ENCODE peak calls at places on chromosomes 2 and 18, in four cellular contexts. One of them, this sample, is unnamed.

GRCh38 chr2:235688511-235689426 is 194.9 kb downstream of the AGAP1 start:
- DNase-seq in brain microvascular endothelial cell: no peak
- DNase-seq in astrocyte of the cerebellum: no peak
- DNase-seq in GM12865: no peak
- DNase-seq in this sample: no peak

GRCh38 chr2:6626406-6627012 is 239.2 kb downstream of the CMPK2 start:
- DNase-seq in GM12865: no peak
- DNase-seq in brain microvascular endothelial cell: peak; percentile 6
- DNase-seq in astrocyte of the cerebellum: peak; percentile 1
- DNase-seq in this sample: no peak

GRCh38 chr2:31931916-31932315 is 78.9 kb downstream of the MEMO1 start:
- DNase-seq in GM12865: no peak
- DNase-seq in astrocyte of the cerebellum: no peak
- DNase-seq in brain microvascular endothelial cell: no peak
- DNase-seq in this sample: no peak

GRCh38 chr2:54810236-54810635 is 86.8 kb downstream of the EML6 start:
- DNase-seq in brain microvascular endothelial cell: no peak
- DNase-seq in GM12865: no peak
- DNase-seq in astrocyte of the cerebellum: no peak
- DNase-seq in this sample: no peak

GRCh38 chr2:239444626-239445625 is 44.1 kb upstream of the HDAC4 start:
- DNase-seq in brain microvascular endothelial cell: no peak
- DNase-seq in GM12865: no peak
- DNase-seq in astrocyte of the cerebellum: no peak
- DNase-seq in this sample: peak; percentile 15

GRCh38 chr2:160574472-160575140 is 81.0 kb upstream of the RBMS1 start:
- DNase-seq in GM12865: no peak
- DNase-seq in astrocyte of the cerebellum: no peak
- DNase-seq in brain microvascular endothelial cell: peak; percentile 79
- DNase-seq in this sample: peak; percentile 64

GRCh38 chr18:22710628-22711380 is 222.3 kb upstream of the RBBP8 start:
- DNase-seq in GM12865: no peak
- DNase-seq in astrocyte of the cerebellum: no peak
- DNase-seq in brain microvascular endothelial cell: peak; percentile 71
- DNase-seq in this sample: no peak

GRCh38 chr2:24231461-24231881 is 56.6 kb downstream of the FAM228A start:
- DNase-seq in astrocyte of the cerebellum: no peak
- DNase-seq in brain microvascular endothelial cell: peak; percentile 54
- DNase-seq in GM12865: no peak
- DNase-seq in this sample: no peak

GRCh38 chr2:63078852-63079606 is 28.4 kb downstream of the OTX1 start:
- DNase-seq in brain microvascular endothelial cell: no peak
- DNase-seq in GM12865: peak; percentile 63
- DNase-seq in astrocyte of the cerebellum: no peak
- DNase-seq in this sample: no peak
- TF ChIP-seq CTCF in brain microvascular endothelial cell: peak; percentile 61
- TF ChIP-seq CTCF in GM12865: peak; percentile 55
- TF ChIP-seq CTCF in astrocyte of the cerebellum: peak; percentile 20
- TF ChIP-seq CTCF in this sample: peak; percentile 23

DNA sequence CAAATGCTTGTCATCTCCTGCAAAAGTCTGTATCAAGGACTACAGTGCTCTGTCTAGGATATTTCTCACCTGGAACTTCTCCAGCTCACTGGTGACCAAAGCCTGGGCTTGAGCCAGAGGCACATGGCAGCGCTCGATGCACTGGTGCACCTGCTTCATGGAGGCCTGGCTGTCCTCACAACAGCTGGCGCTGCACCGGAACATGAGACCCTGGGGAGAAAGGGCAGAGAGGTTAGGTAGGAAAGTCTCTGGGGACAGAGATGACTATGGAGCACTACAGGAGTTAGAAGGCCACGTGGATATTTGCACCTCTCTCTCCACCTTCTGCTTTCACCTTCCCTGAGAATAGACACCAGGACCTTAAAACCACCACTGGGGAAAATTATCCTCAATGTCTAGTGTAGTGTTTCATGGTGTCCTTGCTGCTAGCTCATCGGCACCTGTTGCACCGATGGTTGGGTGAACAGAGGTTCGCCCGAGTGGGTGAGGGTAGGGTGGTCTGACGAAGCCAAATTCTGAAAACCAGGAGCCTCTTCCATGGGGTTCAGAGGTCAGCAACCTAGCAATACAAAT is 1.0 kb downstream of the FAM136A start:
- DNase-seq in astrocyte of the cerebellum: no peak
- DNase-seq in GM12865: peak; percentile 43
- DNase-seq in brain microvascular endothelial cell: no peak
- DNase-seq in this sample: no peak
- TF ChIP-seq CTCF in astrocyte of the cerebellum: no peak
- TF ChIP-seq CTCF in GM12865: peak; percentile 39
- TF ChIP-seq CTCF in brain microvascular endothelial cell: no peak
- TF ChIP-seq CTCF in this sample: no peak

DNA sequence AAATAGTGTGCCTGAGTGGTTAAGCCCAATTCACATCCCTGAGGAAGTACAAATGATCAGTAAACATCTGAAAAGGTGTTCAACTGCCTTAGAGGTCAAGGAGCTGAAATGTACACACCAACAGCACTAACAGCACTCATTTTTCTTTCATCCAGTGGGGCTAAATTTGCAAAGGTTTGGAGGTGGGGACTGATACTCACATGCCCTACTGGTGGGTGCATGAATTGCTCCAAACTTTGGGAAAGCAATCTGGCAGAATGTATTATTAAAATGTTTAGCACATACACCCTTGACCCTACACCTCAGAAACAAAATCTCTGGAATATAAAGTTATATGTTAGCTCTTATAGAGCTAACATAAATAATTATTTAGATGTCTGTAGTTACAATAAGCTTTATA is 19.0 kb upstream of the FAM178B start:
- DNase-seq in GM12865: no peak
- DNase-seq in astrocyte of the cerebellum: no peak
- DNase-seq in brain microvascular endothelial cell: no peak
- DNase-seq in this sample: no peak
- TF ChIP-seq CTCF in GM12865: peak; percentile 26
- TF ChIP-seq CTCF in astrocyte of the cerebellum: peak; percentile 50
- TF ChIP-seq CTCF in brain microvascular endothelial cell: peak; percentile 60
- TF ChIP-seq CTCF in this sample: peak; percentile 24

GRCh38 chr18:31979714-31980113 is 36.8 kb upstream of the TRAPPC8 start:
- DNase-seq in brain microvascular endothelial cell: no peak
- DNase-seq in astrocyte of the cerebellum: no peak
- DNase-seq in GM12865: no peak
- DNase-seq in this sample: no peak

GRCh38 chr18:31980863-31981262 is 37.8 kb upstream of the RNF125 start:
- DNase-seq in astrocyte of the cerebellum: no peak
- DNase-seq in brain microvascular endothelial cell: no peak
- DNase-seq in GM12865: no peak
- DNase-seq in this sample: no peak

GRCh38 chr18:31976242-31976641 is 33.3 kb upstream of the TRAPPC8 start:
- DNase-seq in brain microvascular endothelial cell: no peak
- DNase-seq in GM12865: no peak
- DNase-seq in astrocyte of the cerebellum: no peak
- DNase-seq in this sample: no peak

GRCh38 chr18:31977270-31977872 is 34.4 kb upstream of the TRAPPC8 start:
- DNase-seq in brain microvascular endothelial cell: peak; percentile 23
- DNase-seq in astrocyte of the cerebellum: peak; percentile 31
- DNase-seq in GM12865: peak; percentile 46
- DNase-seq in this sample: peak; percentile 11

GRCh38 chr18:31978616-31979015 is 35.7 kb upstream of the TRAPPC8 start:
- DNase-seq in astrocyte of the cerebellum: no peak
- DNase-seq in brain microvascular endothelial cell: no peak
- DNase-seq in GM12865: no peak
- DNase-seq in this sample: no peak
- TF ChIP-seq CTCF in astrocyte of the cerebellum: no peak
- TF ChIP-seq CTCF in brain microvascular endothelial cell: no peak
- TF ChIP-seq CTCF in GM12865: no peak
- TF ChIP-seq CTCF in this sample: no peak

DNA sequence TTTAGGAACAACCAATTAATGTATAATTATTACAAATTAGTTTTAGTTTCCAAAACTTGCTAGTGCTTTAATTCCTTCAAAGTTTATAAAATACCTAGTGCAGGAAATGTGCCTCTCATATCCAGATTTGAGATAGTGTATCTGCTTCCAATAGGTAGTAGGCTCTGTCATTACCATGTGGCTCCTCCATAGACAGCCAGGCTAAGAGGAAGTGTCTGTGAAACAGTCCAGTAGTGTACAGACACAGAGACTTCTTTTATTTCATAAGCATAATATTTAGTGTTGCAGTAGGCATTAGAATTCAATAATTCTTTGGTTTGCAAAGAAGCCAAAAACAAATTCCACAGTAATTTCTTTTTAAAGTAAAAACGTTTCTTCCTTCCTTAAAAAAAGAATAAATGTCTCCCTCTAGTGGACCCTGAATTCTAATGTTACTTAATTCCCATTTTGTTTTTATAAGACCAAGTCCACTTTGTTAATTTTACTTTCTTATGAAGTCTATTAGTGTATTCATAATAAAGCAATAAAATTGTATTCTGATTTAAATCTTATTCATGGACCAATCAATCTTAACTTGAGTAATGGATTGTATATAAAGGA is 101.2 kb downstream of the NEB start:
- DNase-seq in astrocyte of the cerebellum: no peak
- DNase-seq in brain microvascular endothelial cell: no peak
- DNase-seq in GM12865: peak; percentile 24
- DNase-seq in this sample: no peak
- TF ChIP-seq CTCF in astrocyte of the cerebellum: no peak
- TF ChIP-seq CTCF in brain microvascular endothelial cell: no peak
- TF ChIP-seq CTCF in GM12865: peak; percentile 12
- TF ChIP-seq CTCF in this sample: peak; percentile 22

GRCh38 chr2:233098615-233099014 is 38.5 kb downstream of the INPP5D start:
- DNase-seq in astrocyte of the cerebellum: no peak
- DNase-seq in brain microvascular endothelial cell: no peak
- DNase-seq in GM12865: no peak
- DNase-seq in this sample: no peak
- TF ChIP-seq CTCF in astrocyte of the cerebellum: peak; percentile 40
- TF ChIP-seq CTCF in brain microvascular endothelial cell: peak; percentile 61
- TF ChIP-seq CTCF in GM12865: no peak
- TF ChIP-seq CTCF in this sample: peak; percentile 13

GRCh38 chr2:129885735-129886134 is 93.7 kb upstream of the RAB6C start:
- DNase-seq in GM12865: no peak
- DNase-seq in brain microvascular endothelial cell: no peak
- DNase-seq in astrocyte of the cerebellum: no peak
- DNase-seq in this sample: no peak
- TF ChIP-seq CTCF in GM12865: no peak
- TF ChIP-seq CTCF in brain microvascular endothelial cell: peak; percentile 13
- TF ChIP-seq CTCF in astrocyte of the cerebellum: no peak
- TF ChIP-seq CTCF in this sample: no peak